ENCODE peak calls at places on chromosome 13, in six cellular contexts. L is heart left ventricle, N is HCT116, X is upper lobe of right lung, W is cardiac muscle cell, S is esophagus squamous epithelium. K is an unnamed sample.

GRCh38 chr13:59494560-59494970 is 669.2 kb downstream of the DIAPH3 start:
- DNase-seq in N (no peak), W (no peak), S (no peak), X (no peak), L (peak; percentile 38), K (no peak)

GRCh38 chr13:47005761-47006414 is 109.0 kb upstream of the HTR2A start:
- DNase-seq in N (no peak), L (no peak), S (no peak), W (no peak), X (no peak), K (no peak)

GRCh38 chr13:114010401-114011101 is 36.7 kb upstream of the C13orf46 start:
- DNase-seq in S (no peak), L (no peak), W (no peak), X (no peak), N (no peak), K (peak; percentile 71)

GRCh38 chr13:107767119-107767518 is 448.2 kb downstream of the LIG4 start:
- DNase-seq in W (no peak), X (no peak), N (no peak), S (no peak), L (no peak), K (no peak)

GRCh38 chr13:46640843-46641242 is 87.9 kb downstream of the LRCH1 start:
- DNase-seq in X (no peak), L (no peak), W (no peak), N (no peak), S (no peak), K (no peak)

GRCh38 chr13:73146705-73147104 is 87.9 kb downstream of the KLF5 start:
- DNase-seq in L (no peak), X (no peak), S (no peak), N (no peak), W (no peak), K (no peak)

GRCh38 chr13:113157929-113158747 is at the start of gene PROZ:
- DNase-seq in N (no peak), S (no peak), L (no peak), X (no peak), W (no peak), K (no peak)

GRCh38 chr13:76725211-76725610 is 161.0 kb downstream of the KCTD12 start:
- DNase-seq in W (no peak), L (no peak), S (no peak), X (no peak), N (no peak), K (no peak)

GRCh38 chr13:30615851-30616311 is 1.8 kb upstream of the USPL1 start:
- DNase-seq in X (no peak), S (no peak), N (no peak), L (no peak), W (peak; percentile 4), K (no peak)

GRCh38 chr13:93505104-93505952 is 278.7 kb downstream of the GPC6 start:
- DNase-seq in X (no peak), N (no peak), S (no peak), L (no peak), W (peak; percentile 36), K (no peak)

GRCh38 chr13:106373989-106374572 is 161.4 kb downstream of the EFNB2 start:
- DNase-seq in X (no peak), L (no peak), W (no peak), S (no peak), N (no peak), K (no peak)

GRCh38 chr13:114258589-114258988 is 22.8 kb upstream of the UPF3A start:
- DNase-seq in S (no peak), W (no peak), N (no peak), L (no peak), X (no peak), K (no peak)

GRCh38 chr13:33543631-33544030 is 258.1 kb upstream of the STARD13 start:
- DNase-seq in L (no peak), N (no peak), S (no peak), W (no peak), X (no peak), K (no peak)

GRCh38 chr13:37621811-37622361 is 23.3 kb upstream of the POSTN start:
- DNase-seq in L (no peak), W (no peak), S (no peak), X (no peak), N (no peak), K (no peak)

GRCh38 chr13:51091839-51092238 is 19.2 kb downstream of the C13orf42 start:
- DNase-seq in W (no peak), L (no peak), N (no peak), S (no peak), X (no peak), K (no peak)

GRCh38 chr13:20997301-20998061 is 63.9 kb downstream of the LATS2 start:
- DNase-seq in X (no peak), N (no peak), L (no peak), S (no peak), W (no peak), K (no peak)

GRCh38 chr13:50732712-50733111 is 110.8 kb downstream of the DLEU7 start:
- DNase-seq in N (no peak), S (no peak), L (no peak), X (no peak), W (no peak), K (no peak)

GRCh38 chr13:80334582-80335260 is 6.2 kb downstream of the SPRY2 start:
- DNase-seq in N (no peak), W (no peak), L (no peak), S (no peak), X (no peak), K (no peak)

GRCh38 chr13:71278512-71278911 is 588.5 kb downstream of the DACH1 start:
- DNase-seq in W (no peak), X (no peak), S (no peak), L (no peak), N (no peak), K (no peak)

GRCh38 chr13:37870895-37871550 is 1.5 kb upstream of the TRPC4 start:
- DNase-seq in S (no peak), W (no peak), X (no peak), L (no peak), N (no peak), K (no peak)

GRCh38 chr13:73657821-73658540 is 476.2 kb downstream of the KLF12 start:
- DNase-seq in N (no peak), W (no peak), L (peak; percentile 63), X (no peak), S (no peak), K (no peak)

GRCh38 chr13:19075418-19075817 is 106.2 kb downstream of the TUBA3C start:
- DNase-seq in W (no peak), L (no peak), S (no peak), X (no peak), N (no peak), K (no peak)

GRCh38 chr13:28059214-28059613 is 41.2 kb downstream of the FLT3 start:
- DNase-seq in N (peak; percentile 43), W (peak; percentile 67), S (no peak), L (no peak), X (no peak), K (no peak)

GRCh38 chr13:30711375-30711774 is 24.0 kb upstream of the ALOX5AP start:
- DNase-seq in L (no peak), X (no peak), W (no peak), S (no peak), N (no peak), K (no peak)

GRCh38 chr13:50370303-50370950 is 355.2 kb downstream of the KCNRG start:
- DNase-seq in X (no peak), W (no peak), S (no peak), N (no peak), L (no peak), K (no peak)

GRCh38 chr13:71378992-71379905 is 487.8 kb downstream of the DACH1 start:
- DNase-seq in S (no peak), W (no peak), N (no peak), X (no peak), L (no peak), K (no peak)

GRCh38 chr13:59408738-59409137 is 755.0 kb downstream of the DIAPH3 start:
- DNase-seq in S (no peak), W (no peak), X (no peak), N (no peak), L (no peak), K (no peak)

GRCh38 chr13:113765241-113765910 is 6.3 kb downstream of the TMEM255B start:
- DNase-seq in W (no peak), L (peak; percentile 3), S (no peak), N (no peak), X (peak; percentile 8), K (peak; percentile 63)

GRCh38 chr13:100347941-100348340 is 240.6 kb downstream of the GGACT start:
- DNase-seq in L (no peak), W (no peak), N (peak; percentile 67), S (no peak), X (no peak), K (no peak)
- H3K27ac ChIP-seq in L (no peak overlapping the region), W (no peak overlapping the region), N (peak overlapping the region; percentile 44), S (no peak overlapping the region), X (no peak overlapping the region), K (no peak overlapping the region)

GRCh38 chr13:29496241-29496712 is 99.2 kb downstream of the SLC7A1 start:
- DNase-seq in L (peak; percentile 38), X (peak; percentile 64), N (no peak), W (no peak), S (no peak), K (no peak)
- H3K27ac ChIP-seq in L (no peak overlapping the region), X (no peak overlapping the region), N (no peak overlapping the region), W (no peak overlapping the region), S (no peak overlapping the region), K (no peak overlapping the region)

GRCh38 chr13:97302611-97303010 is 80.5 kb downstream of the MBNL2 start:
- DNase-seq in L (no peak), X (no peak), S (no peak), N (no peak), W (no peak), K (no peak)
- H3K27ac ChIP-seq in L (no peak overlapping the region), X (peak overlapping the region; percentile 18), S (peak overlapping the region; percentile 15), N (no peak overlapping the region), W (no peak overlapping the region), K (no peak overlapping the region)

GRCh38 chr13:22846551-22846950 is 334.2 kb upstream of the SGCG start:
- DNase-seq in W (no peak), L (no peak), N (no peak), S (no peak), X (no peak), K (no peak)

DNA sequence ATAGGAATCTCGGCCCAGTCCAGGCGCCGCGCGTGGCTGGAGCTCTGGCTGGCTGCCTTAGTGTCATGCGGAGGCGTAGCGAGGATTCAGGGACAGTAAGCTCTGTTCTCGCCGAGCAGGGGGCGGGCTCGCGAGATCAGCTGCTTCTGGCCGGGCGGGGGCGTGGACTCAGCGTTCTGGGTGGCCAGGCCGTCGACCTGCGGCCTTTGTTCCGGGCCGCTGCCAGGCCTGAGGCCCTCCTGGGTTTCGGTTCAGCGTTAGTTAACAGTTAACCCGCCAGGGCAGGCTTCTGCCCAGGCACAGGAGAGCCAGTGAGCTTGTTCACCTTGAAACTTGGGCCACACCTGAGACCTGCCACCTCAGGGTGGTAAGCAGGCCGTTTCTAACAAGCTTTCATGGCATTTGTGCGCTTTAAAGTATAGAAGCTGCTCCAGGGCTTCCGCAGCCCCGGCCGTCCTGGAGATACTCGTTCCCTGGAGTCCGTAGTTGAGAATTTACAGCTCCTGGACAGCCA is 332.2 kb upstream of the SGCG start:
- DNase-seq in X (no peak), W (no peak), N (no peak), L (no peak), S (no peak), K (no peak)
- H3K27ac ChIP-seq in X (no peak overlapping the region), W (no peak overlapping the region), N (no peak overlapping the region), L (no peak overlapping the region), S (no peak overlapping the region), K (no peak overlapping the region)

GRCh38 chr13:48398450-48399095 is 14.3 kb downstream of the LPAR6 start:
- DNase-seq in L (no peak), N (no peak), W (no peak), X (no peak), S (no peak), K (no peak)
- H3K27ac ChIP-seq in L (peak overlapping the region; percentile 43), N (no peak overlapping the region), W (no peak overlapping the region), X (peak overlapping the region; percentile 15), S (peak overlapping the region; percentile 6), K (peak overlapping the region; percentile 35)